ENCODE peak calls at places on chromosome 16, in five cellular contexts. O, V, T, K and U are unnamed samples. For H3K9me3, the result is how much of the 10 kb centered on the place peaks cover.

GRCh38 chr16:84832488-84833141 is 12.8 kb downstream of the CRISPLD2 start:
- DNase-seq in O (peak), V (no peak), T (peak), K (peak), U (peak)

GRCh38 chr16:8565498-8565897 is 24.8 kb downstream of the TMEM114 start:
- DNase-seq in O (no peak), V (peak), T (no peak), K (no peak), U (no peak)

GRCh38 chr16:64440421-64440831 is 681.4 kb downstream of the CDH11 start:
- DNase-seq in O (peak), V (no peak), T (peak), K (peak), U (no peak)

GRCh38 chr16:31484491-31485171 is 1.7 kb downstream of the SLC5A2 start:
- DNase-seq in O (no peak), V (no peak), T (no peak), K (no peak), U (peak)

GRCh38 chr16:66649636-66650205 is 45.2 kb downstream of the CMTM3 start:
- DNase-seq in O (no peak), V (no peak), T (no peak), K (no peak), U (no peak)

GRCh38 chr16:27326738-27327585 is 13.2 kb downstream of the IL4R start:
- DNase-seq in O (peak), V (peak), T (peak), K (peak), U (peak)

GRCh38 chr16:14409563-14409962 is 220.5 kb downstream of the PARN start:
- DNase-seq in O (peak), V (no peak), T (peak), K (peak), U (no peak)

GRCh38 chr16:22195695-22196558 is 10.2 kb upstream of the EEF2K start:
- DNase-seq in O (peak), V (peak), T (peak), K (peak), U (peak)

GRCh38 chr16:10525214-10525825 is 55.1 kb downstream of the EMP2 start:
- DNase-seq in O (no peak), V (no peak), T (no peak), K (no peak), U (no peak)

GRCh38 chr16:57910726-57911125 is 60.2 kb downstream of the CNGB1 start:
- DNase-seq in O (no peak), V (no peak), T (no peak), K (no peak), U (no peak)

GRCh38 chr16:10578474-10579316 is 1.7 kb downstream of the EMP2 start:
- DNase-seq in O (no peak), V (no peak), T (no peak), K (no peak), U (peak)

GRCh38 chr16:89191033-89191900 is 9.1 kb downstream of the SLC22A31 start:
- DNase-seq in O (no peak), V (peak), T (no peak), K (peak), U (peak)

GRCh38 chr16:49165025-49165424 is 116.6 kb downstream of the CBLN1 start:
- DNase-seq in O (no peak), V (no peak), T (no peak), K (no peak), U (no peak)

GRCh38 chr16:4767872-4768548 is 1.0 kb upstream of the ZNF500 start:
- DNase-seq in O (peak), V (no peak), T (peak), K (no peak), U (no peak)

GRCh38 chr16:83802135-83802534 is 5.6 kb upstream of the HSBP1 start:
- DNase-seq in O (no peak), V (no peak), T (peak), K (no peak), U (no peak)

GRCh38 chr16:81421126-81421525 is 23.5 kb upstream of the CMIP start:
- DNase-seq in O (no peak), V (no peak), T (no peak), K (no peak), U (no peak)
- H3K27ac ChIP-seq in O (no peak), V (no peak), T (no peak), K (no peak), U (no peak)

GRCh38 chr16:73033271-73033998 is 14.5 kb downstream of the ZFHX3 start:
- DNase-seq in O (no peak), V (peak), T (no peak), K (no peak), U (no peak)
- H3K4me3 ChIP-seq in O (no peak), V (no peak), T (no peak), K (no peak), U (no peak)

GRCh38 chr16:3401719-3402397 is 843 bp downstream of the ZNF174 start:
- DNase-seq in O (no peak), V (peak), T (peak), K (no peak), U (no peak)
- H3K9me3 ChIP-seq in O (under half), V (under half), T (under half), K (under half), U (under half)

DNA sequence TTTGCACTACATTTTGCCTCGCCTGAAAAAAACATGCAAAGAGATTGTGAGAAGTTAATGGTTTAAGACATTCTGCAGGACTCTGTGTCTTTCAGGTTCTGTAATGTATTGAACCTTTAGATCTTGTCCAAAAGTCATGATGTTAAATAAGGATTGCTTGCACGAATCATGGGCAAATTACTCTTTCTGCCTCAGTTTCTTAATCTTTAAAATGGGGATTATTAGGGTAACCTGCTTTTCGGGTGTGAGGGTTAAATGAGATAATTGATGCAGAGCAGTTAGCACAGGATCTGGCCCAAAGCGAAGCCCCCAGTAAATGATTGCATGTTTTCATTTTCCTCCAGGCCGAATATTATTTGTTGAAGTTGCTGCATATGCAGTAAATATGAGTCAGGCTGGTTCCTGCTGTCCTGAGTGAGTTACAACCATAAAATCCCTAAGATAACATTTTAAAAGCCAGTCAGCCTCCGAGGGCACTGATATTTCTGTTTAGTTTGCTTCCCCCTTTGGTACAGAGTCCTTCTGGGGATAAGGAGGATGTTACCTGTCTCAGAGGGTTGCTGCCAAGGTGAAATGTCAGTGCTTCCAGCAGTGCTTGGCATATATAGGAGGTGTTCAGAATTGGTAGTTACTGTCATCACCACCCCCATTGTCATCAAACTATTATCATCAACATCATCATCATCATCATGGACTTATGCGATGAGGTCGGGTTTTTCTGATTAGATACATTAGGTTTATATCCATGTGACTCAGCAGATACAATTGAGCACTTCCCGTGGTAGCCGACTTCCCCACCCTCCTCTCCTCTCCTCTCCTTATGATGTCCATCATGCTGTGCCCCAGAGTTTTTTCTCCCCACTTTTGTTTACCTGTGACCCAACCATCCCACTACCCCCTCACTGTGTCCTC is 20.6 kb upstream of the ARHGAP17 start:
- DNase-seq in O (no peak), V (no peak), T (peak), K (no peak), U (no peak)
- H3K27ac ChIP-seq in O (no peak), V (no peak), T (no peak), K (no peak), U (no peak)